ENCODE peak calls at places on chromosomes 12 and 14, in eight cellular contexts. S is ACHN; G is cardiac muscle cell; L is lower lobe of right lung; N is memory B cell; V is LHCN-M2; Z is activated CD4-positive, alpha-beta T cell treated with anti-CD3 and anti-CD28 coated beads, Interleukin-2, amount 10 ng/mL, durations not matched to agents 7 days and 5 days; H is stimulated activated CD8-positive, alpha-beta memory T cell treated with anti-CD3 and anti-CD28 coated beads, Interleukin-2, amount 100 ng/mL, for 1 hour. Q is an unnamed sample.

GRCh38 chr14:104130974-104131651 is 7.3 kb upstream of the KIF26A start:
- DNase-seq in S (peak; percentile 46), G (peak; percentile 58), L (peak; percentile 63), N (no peak), V (peak; percentile 22), Z (no peak), H (no peak), Q (peak; percentile 24)

GRCh38 chr12:132807295-132808222 is 21.1 kb downstream of the GOLGA3 start:
- DNase-seq in S (peak; percentile 14), G (no peak), L (no peak), N (no peak), V (no peak), Z (no peak), H (no peak), Q (no peak)

GRCh38 chr12:46983959-46984833 is 95.2 kb upstream of the PCED1B start:
- DNase-seq in S (peak; percentile 74), G (peak; percentile 73), L (no peak), N (peak; percentile 17), V (peak; percentile 84), Z (peak; percentile 45), H (no peak), Q (peak; percentile 14)

GRCh38 chr12:50258167-50258551 is 25.2 kb downstream of the LIMA1 start:
- DNase-seq in S (no peak), G (no peak), L (no peak), N (no peak), V (peak; percentile 5), Z (no peak), H (no peak), Q (no peak)

GRCh38 chr14:37545174-37545573 is 49.9 kb downstream of the FOXA1 start:
- DNase-seq in S (no peak), G (no peak), L (no peak), N (no peak), V (no peak), Z (no peak), H (no peak), Q (no peak)

GRCh38 chr14:105855893-105856675 is 329.7 kb downstream of the TMEM121 start:
- DNase-seq in S (no peak), G (no peak), L (no peak), N (no peak), V (no peak), Z (peak; percentile 5), H (no peak), Q (no peak)

GRCh38 chr12:55652352-55652751 is 15.7 kb downstream of the OR10P1 start:
- DNase-seq in S (no peak), G (no peak), L (no peak), N (no peak), V (no peak), Z (no peak), H (no peak), Q (peak; percentile 27)

GRCh38 chr14:77059276-77059934 is 30.9 kb upstream of the IRF2BPL start:
- DNase-seq in S (no peak), G (no peak), L (no peak), N (no peak), V (peak; percentile 96), Z (no peak), H (no peak), Q (peak; percentile 36)

GRCh38 chr12:67650127-67650495 is 1.6 kb downstream of the DYRK2 start:
- DNase-seq in S (peak; percentile 27), G (peak; percentile 60), L (no peak), N (no peak), V (peak; percentile 25), Z (no peak), H (no peak), Q (peak; percentile 22)

GRCh38 chr12:6869049-6870021 is 2.0 kb downstream of the TPI1 start:
- DNase-seq in S (peak; percentile 89), G (peak; percentile 90), L (peak; percentile 81), N (peak; percentile 88), V (peak; percentile 66), Z (peak; percentile 89), H (peak; percentile 78), Q (peak; percentile 85)

GRCh38 chr14:31961881-31962280 is 115.2 kb upstream of the ARHGAP5 start:
- DNase-seq in S (no peak), G (no peak), L (no peak), N (no peak), V (peak; percentile 26), Z (no peak), H (no peak), Q (no peak)

GRCh38 chr14:65423986-65424385 is 11.5 kb downstream of the FUT8 start:
- DNase-seq in S (no peak), G (no peak), L (no peak), N (no peak), V (no peak), Z (no peak), H (no peak), Q (no peak)

GRCh38 chr14:88424573-88424972 is 39.1 kb downstream of the SPATA7 start:
- DNase-seq in S (no peak), G (no peak), L (no peak), N (no peak), V (no peak), Z (no peak), H (no peak), Q (no peak)

GRCh38 chr12:107458990-107459389 is 226.6 kb upstream of the PWP1 start:
- DNase-seq in S (no peak), G (no peak), L (no peak), N (no peak), V (no peak), Z (no peak), H (no peak), Q (no peak)

GRCh38 chr12:1640630-1641234 is 11.7 kb downstream of the WNT5B start:
- DNase-seq in S (no peak), G (no peak), L (no peak), N (no peak), V (no peak), Z (no peak), H (no peak), Q (no peak)

GRCh38 chr12:74985986-74986319 is 223.7 kb downstream of the KCNC2 start:
- DNase-seq in S (no peak), G (no peak), L (peak; percentile 25), N (no peak), V (no peak), Z (no peak), H (no peak), Q (no peak)

GRCh38 chr12:124286414-124286813 is 8.5 kb upstream of the RFLNA start:
- DNase-seq in S (no peak), G (no peak), L (no peak), N (no peak), V (no peak), Z (no peak), H (no peak), Q (no peak)

GRCh38 chr14:91205449-91205848 is 39.1 kb downstream of the GPR68 start:
- DNase-seq in S (no peak), G (no peak), L (no peak), N (no peak), V (no peak), Z (no peak), H (no peak), Q (no peak)

GRCh38 chr12:131571827-131572226 is 139.1 kb upstream of the SFSWAP start:
- DNase-seq in S (no peak), G (no peak), L (no peak), N (no peak), V (no peak), Z (no peak), H (no peak), Q (no peak)

GRCh38 chr12:55847033-55847432 is 4.3 kb upstream of the MMP19 start:
- DNase-seq in S (no peak), G (no peak), L (peak; percentile 59), N (no peak), V (peak; percentile 80), Z (no peak), H (no peak), Q (peak; percentile 58)